ENCODE peak calls at places on chromosomes 5 and 9, in four cellular contexts. R, W, X and L are unnamed samples.

GRCh38 chr9:117718085-117718484 is 13.9 kb downstream of the TLR4 start:
- DNase-seq in R (no peak), W (no peak), X (no peak), L (no peak)

GRCh38 chr5:174736351-174736721 is 12.0 kb downstream of the MSX2 start:
- DNase-seq in R (no peak), W (no peak), X (no peak), L (no peak)

GRCh38 chr9:136764301-136764891 is at the start of gene LCN15:
- DNase-seq in R (no peak), W (no peak), X (peak), L (peak)

GRCh38 chr5:54270326-54270725 is 40.0 kb downstream of the ARL15 start:
- DNase-seq in R (no peak), W (no peak), X (no peak), L (no peak)

GRCh38 chr5:76724871-76725270 is 8.9 kb downstream of the F2R start:
- DNase-seq in R (no peak), W (no peak), X (no peak), L (no peak)

GRCh38 chr5:57989378-57989777 is 470.5 kb downstream of the PLK2 start:
- DNase-seq in R (no peak), W (no peak), X (no peak), L (no peak)

GRCh38 chr5:83724915-83725314 is 4.3 kb upstream of the HAPLN1 start:
- DNase-seq in R (no peak), W (no peak), X (no peak), L (no peak)

GRCh38 chr9:135920256-135920930 is 13.0 kb upstream of the CAMSAP1 start:
- DNase-seq in R (no peak), W (no peak), X (no peak), L (peak)

GRCh38 chr9:111036946-111037743 is 1.1 kb downstream of the LPAR1 start:
- DNase-seq in R (peak), W (no peak), X (no peak), L (no peak)

GRCh38 chr9:74447451-74448193 is 49.5 kb upstream of the RORB start:
- DNase-seq in R (no peak), W (no peak), X (no peak), L (no peak)

GRCh38 chr5:107874810-107875209 is 204.1 kb upstream of the EFNA5 start:
- DNase-seq in R (no peak), W (no peak), X (no peak), L (no peak)

GRCh38 chr9:35910613-35911488 is 1.6 kb downstream of the SPAAR start:
- DNase-seq in R (peak), W (peak), X (no peak), L (no peak)

GRCh38 chr5:33892419-33893151 is 795 bp upstream of the ADAMTS12 start:
- DNase-seq in R (no peak), W (no peak), X (no peak), L (peak)

GRCh38 chr9:13675638-13676000 is 396.1 kb upstream of the MPDZ start:
- DNase-seq in R (no peak), W (no peak), X (no peak), L (no peak)

GRCh38 chr5:137636846-137637515 is 98.9 kb downstream of the KLHL3 start:
- DNase-seq in R (no peak), W (no peak), X (no peak), L (no peak)

GRCh38 chr5:65391591-65391990 is 90.1 kb downstream of the ADAMTS6 start:
- DNase-seq in R (no peak), W (no peak), X (no peak), L (no peak)

GRCh38 chr5:42426036-42426435 is 2.8 kb downstream of the GHR start:
- DNase-seq in R (no peak), W (peak), X (no peak), L (no peak)

GRCh38 chr5:173412151-173412550 is 83.9 kb upstream of the STC2 start:
- DNase-seq in R (no peak), W (no peak), X (no peak), L (no peak)

GRCh38 chr5:168140256-168140655 is 151.2 kb upstream of the WWC1 start:
- DNase-seq in R (no peak), W (no peak), X (no peak), L (no peak)

GRCh38 chr9:34396276-34397214 is 19.8 kb upstream of the MYORG start:
- DNase-seq in R (no peak), W (no peak), X (no peak), L (no peak)

GRCh38 chr9:132210472-132211145 is 48.8 kb downstream of the NTNG2 start:
- DNase-seq in R (no peak), W (no peak), X (no peak), L (no peak)

GRCh38 chr9:109742759-109743388 is 37.1 kb upstream of the PALM2AKAP2 start:
- DNase-seq in R (no peak), W (no peak), X (no peak), L (no peak)

GRCh38 chr5:180156141-180156540 is 52.9 kb downstream of the RASGEF1C start:
- DNase-seq in R (no peak), W (no peak), X (no peak), L (peak)

GRCh38 chr5:87122171-87122977 is 145.3 kb upstream of the RASA1 start:
- DNase-seq in R (no peak), W (no peak), X (no peak), L (no peak)

GRCh38 chr9:107274953-107275422 is 8.1 kb upstream of the RAD23B start:
- DNase-seq in R (peak), W (no peak), X (no peak), L (no peak)

GRCh38 chr5:52134013-52134650 is 653.6 kb upstream of the ITGA1 start:
- DNase-seq in R (no peak), W (no peak), X (no peak), L (no peak)

GRCh38 chr5:138739938-138740337 is 13.3 kb upstream of the CTNNA1 start:
- DNase-seq in R (no peak), W (no peak), X (no peak), L (no peak)

GRCh38 chr5:59124983-59125960 is 542.4 kb downstream of the RAB3C start:
- DNase-seq in R (no peak), W (no peak), X (no peak), L (no peak)

GRCh38 chr5:119031905-119032304 is 39.0 kb upstream of the DMXL1 start:
- DNase-seq in R (peak), W (no peak), X (no peak), L (no peak)

GRCh38 chr9:88915916-88916315 is 75.4 kb upstream of the S1PR3 start:
- DNase-seq in R (no peak), W (no peak), X (no peak), L (no peak)

GRCh38 chr9:113943112-113944009 is 67.3 kb downstream of the ZNF618 start:
- DNase-seq in R (no peak), W (no peak), X (no peak), L (no peak)

GRCh38 chr9:116279230-116279629 is 125.6 kb downstream of the PAPPA start:
- DNase-seq in R (no peak), W (no peak), X (no peak), L (no peak)

GRCh38 chr5:67515020-67515689 is 318.6 kb upstream of the CD180 start:
- DNase-seq in R (no peak), W (no peak), X (no peak), L (no peak)

GRCh38 chr5:8457187-8458037 is 588.5 kb downstream of the MTRR start:
- DNase-seq in R (no peak), W (peak), X (peak), L (peak)

GRCh38 chr9:91100878-91101450 is 260.8 kb downstream of the AUH start:
- DNase-seq in R (no peak), W (no peak), X (no peak), L (peak)

GRCh38 chr5:178364326-178364675 is 131.7 kb upstream of the PHYKPL start:
- DNase-seq in R (no peak), W (no peak), X (peak), L (no peak)